ENCODE peak calls at places on chromosome 12, in six cellular contexts. R, S, L, D, G and E are unnamed samples.

GRCh38 chr12:52063986-52064649 is 5.7 kb upstream of the ATG101 start:
- DNase-seq in D (no peak), S (peak; percentile 73), L (no peak), R (peak; percentile 97), G (peak; percentile 72), E (no peak)

GRCh38 chr12:89857652-89858274 is 149.1 kb upstream of the ATP2B1 start:
- DNase-seq in L (no peak), D (no peak), S (no peak), R (no peak), G (no peak), E (no peak)

GRCh38 chr12:64650762-64651161 is 40.5 kb downstream of the RASSF3 start:
- DNase-seq in S (peak; percentile 45), L (peak; percentile 66), R (peak; percentile 50), G (no peak), D (no peak), E (no peak)

GRCh38 chr12:8887285-8887715 is 27.0 kb upstream of the PHC1 start:
- DNase-seq in R (peak; percentile 25), G (no peak), S (peak; percentile 3), D (no peak), L (no peak), E (no peak)

GRCh38 chr12:30706476-30706875 is 10.8 kb upstream of the IPO8 start:
- DNase-seq in R (no peak), D (no peak), S (peak; percentile 48), G (no peak), L (no peak), E (no peak)

GRCh38 chr12:127172857-127173256 is 1094.1 kb upstream of the TMEM132C start:
- DNase-seq in R (peak; percentile 6), L (no peak), D (no peak), G (no peak), S (no peak), E (no peak)

GRCh38 chr12:125683748-125684381 is 618.6 kb downstream of the AACS start:
- DNase-seq in D (peak; percentile 31), G (no peak), R (no peak), L (peak; percentile 22), S (no peak), E (no peak)

GRCh38 chr12:12442548-12443071 is 85.7 kb downstream of the BORCS5 start:
- DNase-seq in R (peak; percentile 80), G (no peak), S (peak; percentile 75), D (no peak), L (no peak), E (no peak)

GRCh38 chr12:31797230-31797872 is 68.5 kb upstream of the AMN1 start:
- DNase-seq in L (no peak), D (no peak), R (no peak), G (no peak), S (no peak), E (no peak)

GRCh38 chr12:94140556-94140955 is 7.8 kb upstream of the PLXNC1 start:
- DNase-seq in S (no peak), G (no peak), R (peak; percentile 10), D (peak; percentile 32), L (no peak), E (no peak)

GRCh38 chr12:39743655-39744054 is 124.1 kb upstream of the ABCD2 start:
- DNase-seq in D (no peak), S (no peak), L (no peak), R (no peak), G (no peak), E (no peak)

GRCh38 chr12:12877145-12877544 is 14.2 kb upstream of the GPRC5A start:
- DNase-seq in S (no peak), L (no peak), R (no peak), D (no peak), G (no peak), E (no peak)

GRCh38 chr12:71780207-71780822 is 25.7 kb downstream of the RAB21 start:
- DNase-seq in S (peak; percentile 71), G (no peak), D (peak; percentile 20), L (peak; percentile 20), R (peak; percentile 50), E (no peak)

GRCh38 chr12:85843606-85844325 is 7.6 kb upstream of the RASSF9 start:
- DNase-seq in L (no peak), R (no peak), G (no peak), S (no peak), D (peak; percentile 14), E (no peak)

GRCh38 chr12:129202109-129202814 is 349.0 kb downstream of the GLT1D1 start:
- DNase-seq in D (no peak), G (no peak), R (no peak), L (no peak), S (no peak), E (no peak)

GRCh38 chr12:123457980-123458779 is at the start of gene SNRNP35:
- DNase-seq in L (peak; percentile 66), S (peak; percentile 89), G (peak; percentile 71), R (peak; percentile 74), D (peak; percentile 74), E (peak; percentile 73)

GRCh38 chr12:101018540-101018939 is 191.5 kb downstream of the SLC5A8 start:
- DNase-seq in D (peak; percentile 44), G (no peak), S (peak; percentile 85), R (peak; percentile 91), L (no peak), E (no peak)

GRCh38 chr12:25971675-25972035 is 13.2 kb downstream of the RASSF8 start:
- DNase-seq in D (no peak), R (no peak), G (no peak), L (no peak), S (no peak), E (no peak)

GRCh38 chr12:52353766-52354165 is 13.5 kb downstream of the KRT85 start:
- DNase-seq in S (no peak), G (peak; percentile 7), R (no peak), L (no peak), D (no peak), E (peak; percentile 53)

GRCh38 chr12:132375747-132376463 is 46.5 kb upstream of the GALNT9 start:
- DNase-seq in R (no peak), L (no peak), S (no peak), D (no peak), G (no peak), E (no peak)

GRCh38 chr12:132377147-132377546 is 47.8 kb upstream of the GALNT9 start:
- DNase-seq in L (no peak), G (no peak), D (no peak), S (no peak), R (no peak), E (no peak)

GRCh38 chr12:132374821-132375445 is 45.5 kb upstream of the GALNT9 start:
- DNase-seq in R (no peak), D (no peak), L (no peak), S (no peak), G (no peak), E (no peak)

GRCh38 chr12:132376464-132376830 is 47.1 kb upstream of the GALNT9 start:
- DNase-seq in R (no peak), S (no peak), G (no peak), L (no peak), D (no peak), E (no peak)

DNA sequence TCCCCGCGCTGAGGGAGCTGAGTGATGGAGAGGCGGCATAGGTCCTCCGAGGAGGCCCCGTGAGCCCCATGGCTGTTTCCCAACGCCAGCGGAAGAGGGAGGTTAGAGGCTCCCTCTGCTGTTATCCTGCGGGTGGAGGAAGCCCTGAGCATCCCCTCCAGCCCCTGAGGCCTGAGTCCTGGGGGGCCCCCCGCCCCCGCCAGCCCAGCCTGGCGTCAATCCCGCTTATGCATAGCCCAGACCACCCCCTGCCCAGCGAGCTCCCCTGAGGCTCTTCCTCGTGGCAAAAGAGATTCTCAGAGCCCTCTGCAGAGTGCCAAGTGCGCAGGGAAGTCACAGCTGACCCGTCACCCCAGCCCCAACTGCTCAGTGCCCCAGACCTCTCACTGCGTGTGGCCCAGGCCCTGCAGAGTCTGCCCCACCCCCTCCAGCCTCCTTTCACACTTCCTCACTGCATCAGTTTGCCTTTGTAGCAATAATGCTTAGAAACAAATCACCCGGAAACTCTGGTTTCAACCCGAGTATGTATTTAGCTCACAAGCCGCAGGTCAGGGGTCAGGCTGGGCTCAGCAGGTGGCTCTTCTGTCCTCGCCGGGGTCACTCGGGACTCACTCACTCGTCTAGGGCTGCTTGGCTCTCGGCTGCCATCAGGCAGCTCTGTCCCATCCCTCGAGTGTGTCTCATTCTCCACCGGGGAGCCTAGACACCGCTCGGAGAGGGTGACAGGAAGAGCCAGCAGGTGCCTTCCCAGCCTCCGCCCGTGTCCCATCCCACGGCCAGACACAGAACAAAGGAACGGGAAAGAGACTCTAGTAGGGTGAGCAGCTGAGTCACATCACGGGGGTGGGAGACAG is 44.8 kb upstream of the GALNT9 start:
- DNase-seq in G (no peak), S (no peak), L (no peak), R (no peak), D (no peak), E (no peak)
- TF ChIP-seq CTCF in G (no peak), S (no peak), L (peak; percentile 19), R (no peak), D (peak; percentile 8), E (no peak)

DNA sequence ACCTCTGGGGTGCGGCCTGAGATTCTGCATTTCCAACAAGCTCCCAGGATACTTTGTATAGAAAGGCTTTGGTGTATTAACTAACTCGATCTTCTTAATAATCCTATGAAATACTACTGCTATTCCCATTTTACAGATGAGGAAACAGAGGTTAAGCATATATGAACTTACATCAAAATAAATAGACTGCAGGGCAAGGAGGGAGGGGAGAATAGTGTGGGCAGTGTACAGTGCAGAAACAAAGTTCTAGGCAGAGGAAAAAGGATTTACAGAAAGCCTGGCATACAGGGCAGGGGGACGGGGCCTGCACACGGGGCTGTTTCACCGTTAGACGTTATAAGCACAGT is 19.0 kb downstream of the NINJ2 start:
- DNase-seq in D (no peak), R (no peak), G (no peak), L (no peak), S (no peak), E (no peak)
- H3K4me3 ChIP-seq in D (no peak overlapping the region), R (no peak overlapping the region), G (peak overlapping the region; percentile 81), L (no peak overlapping the region), S (no peak overlapping the region), E (no peak overlapping the region)

GRCh38 chr12:2959508-2960431 is 573 bp downstream of the TEAD4 start:
- DNase-seq in R (peak; percentile 60), D (peak; percentile 21), L (peak; percentile 33), G (peak; percentile 80), S (peak; percentile 72), E (peak; percentile 89)

GRCh38 chr12:2960432-2960956 is 1.3 kb downstream of the TEAD4 start:
- DNase-seq in S (peak; percentile 62), R (peak; percentile 67), G (peak; percentile 62), L (no peak), D (peak; percentile 34), E (no peak)

GRCh38 chr12:2958432-2959193 is 584 bp upstream of the TEAD4 start:
- DNase-seq in R (peak; percentile 67), G (peak; percentile 51), D (peak; percentile 69), S (peak; percentile 70), L (peak; percentile 42), E (no peak)

GRCh38 chr12:2957816-2958431 is 1.3 kb upstream of the TEAD4 start:
- DNase-seq in L (no peak), G (no peak), R (no peak), S (no peak), D (no peak), E (no peak)

DNA sequence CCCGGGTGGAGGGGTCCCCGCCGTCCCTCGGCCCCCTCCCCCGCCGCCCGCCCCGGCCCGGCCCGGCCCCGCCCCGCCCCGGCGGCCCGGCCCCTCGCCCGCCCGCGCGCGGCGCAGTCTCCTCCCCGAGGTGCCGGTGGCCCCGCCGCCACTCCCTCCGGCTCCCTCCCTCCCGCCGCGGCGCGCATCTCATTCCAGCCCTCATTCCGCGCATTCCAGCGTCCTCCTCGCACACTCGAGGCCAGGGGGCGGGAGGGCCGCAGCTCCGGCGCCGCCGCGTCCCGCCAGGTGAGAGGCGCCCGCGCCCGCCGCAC is at the start of gene TEAD4:
- DNase-seq in S (peak; percentile 45), D (peak; percentile 82), L (peak; percentile 60), R (peak; percentile 74), G (peak; percentile 71), E (peak; percentile 89)
- TF ChIP-seq POLR2A in S (peak; percentile 52), D (no peak), L (no peak), R (no peak), G (no peak), E (no peak)

GRCh38 chr12:54217309-54217661 is 28.5 kb upstream of the SMUG1 start:
- DNase-seq in R (no peak), S (no peak), L (no peak), G (no peak), D (no peak), E (no peak)
- TF ChIP-seq CTCF in R (no peak), S (no peak), L (no peak), G (no peak), D (no peak), E (no peak)